ENCODE peak calls at places on chromosomes 12 and 14, in four cellular contexts. Y, V, H and Q are unnamed samples.

GRCh38 chr14:69006346-69006745 is 27.2 kb upstream of the ACTN1 start:
- DNase-seq in H (no peak), Y (no peak), V (no peak), Q (no peak)

GRCh38 chr12:94109154-94109553 is 39.2 kb upstream of the PLXNC1 start:
- DNase-seq in Y (peak; percentile 70), H (no peak), V (no peak), Q (peak; percentile 80)

GRCh38 chr12:125983094-125983783 is 918.0 kb downstream of the AACS start:
- DNase-seq in V (no peak), Y (no peak), H (no peak), Q (no peak)

GRCh38 chr14:71753976-71754375 is 178.3 kb upstream of the RGS6 start:
- DNase-seq in H (no peak), Y (no peak), V (no peak), Q (no peak)

GRCh38 chr12:90055071-90055470 is 346.4 kb upstream of the ATP2B1 start:
- DNase-seq in V (no peak), Y (no peak), H (no peak), Q (peak; percentile 48)

GRCh38 chr12:53952335-53952694 is 2.4 kb upstream of the HOXC12 start:
- DNase-seq in V (no peak), H (no peak), Y (no peak), Q (peak; percentile 46)

GRCh38 chr12:2891240-2892053 is 756 bp downstream of the TULP3 start:
- DNase-seq in H (no peak), Y (peak; percentile 77), V (peak; percentile 22), Q (peak; percentile 84)

GRCh38 chr12:1594295-1595025 is at the start of gene FBXL14:
- DNase-seq in Y (peak; percentile 84), V (peak; percentile 84), H (peak; percentile 88), Q (peak; percentile 92)

GRCh38 chr12:78402366-78403134 is 462.0 kb upstream of the SYT1 start:
- DNase-seq in Y (no peak), V (no peak), H (no peak), Q (no peak)

GRCh38 chr14:31286456-31287293 is 79.1 kb upstream of the HECTD1 start:
- DNase-seq in Y (no peak), V (no peak), H (no peak), Q (no peak)

GRCh38 chr14:82642425-82642824 is 1108.8 kb upstream of the SEL1L start:
- DNase-seq in V (no peak), H (no peak), Y (no peak), Q (no peak)

GRCh38 chr14:66636240-66636639 is 128.3 kb downstream of the GPHN start:
- DNase-seq in V (no peak), Y (no peak), H (no peak), Q (no peak)

GRCh38 chr14:61191751-61192150 is 89.4 kb downstream of the TMEM30B start:
- DNase-seq in V (no peak), H (no peak), Y (no peak), Q (no peak)

GRCh38 chr12:131701705-131702572 is 9.0 kb upstream of the SFSWAP start:
- DNase-seq in V (no peak), H (no peak), Y (no peak), Q (no peak)

GRCh38 chr12:45232771-45233372 is 17.0 kb downstream of the ANO6 start:
- DNase-seq in Y (peak; percentile 97), H (no peak), V (no peak), Q (peak; percentile 99)

GRCh38 chr14:103085106-103086091 is 1.4 kb downstream of the LBHD2 start:
- DNase-seq in V (no peak), H (no peak), Y (no peak), Q (peak; percentile 30)

GRCh38 chr14:22393796-22394195 is 195.2 kb downstream of the DAD1 start:
- DNase-seq in H (no peak), V (no peak), Y (no peak), Q (no peak)

GRCh38 chr14:61475316-61475715 is 153.9 kb downstream of the PRKCH start:
- DNase-seq in Y (peak; percentile 70), V (no peak), H (no peak), Q (peak; percentile 88)

GRCh38 chr14:76495983-76496382 is 120.0 kb downstream of the ESRRB start:
- DNase-seq in Y (no peak), V (no peak), H (no peak), Q (no peak)

GRCh38 chr14:79831198-79831890 is 380.0 kb downstream of the DIO2 start:
- DNase-seq in Y (peak; percentile 75), V (no peak), H (no peak), Q (peak; percentile 41)

GRCh38 chr12:19095869-19096480 is 33.6 kb upstream of the PLEKHA5 start:
- DNase-seq in H (no peak), V (no peak), Y (peak; percentile 18), Q (peak; percentile 75)

GRCh38 chr12:52579468-52580450 is 6.1 kb upstream of the KRT74 start:
- DNase-seq in H (no peak), V (no peak), Y (no peak), Q (no peak)

GRCh38 chr14:101506211-101506920 is 54.9 kb upstream of the DIO3 start:
- DNase-seq in V (no peak), Y (no peak), H (no peak), Q (no peak)

GRCh38 chr12:65826513-65827171 is 2.4 kb downstream of the HMGA2 start:
- DNase-seq in V (no peak), H (no peak), Y (peak; percentile 80), Q (peak; percentile 80)

GRCh38 chr12:71594214-71594948 is 69.3 kb downstream of the ZFC3H1 start:
- DNase-seq in Y (no peak), V (no peak), H (no peak), Q (peak; percentile 51)

GRCh38 chr12:2627343-2628191 is 167.2 kb upstream of the FKBP4 start:
- DNase-seq in Y (no peak), H (no peak), V (no peak), Q (no peak)